ENCODE peak calls at places on chromosome 14, in five cellular contexts. One of them, this sample, is unnamed.

GRCh38 chr14:36520601-36521525 is 831 bp upstream of the NKX2-1 start:
- DNase-seq in effector CD8-positive, alpha-beta T cell: no peak
- DNase-seq in GOT3: no peak
- DNase-seq in GM19239: peak; percentile 53
- DNase-seq in RPMI8226: peak; percentile 7
- DNase-seq in this sample: no peak

GRCh38 chr14:50225974-50226297 is 5.4 kb downstream of the SOS2 start:
- DNase-seq in GM19239: no peak
- DNase-seq in RPMI8226: no peak
- DNase-seq in GOT3: no peak
- DNase-seq in effector CD8-positive, alpha-beta T cell: no peak
- DNase-seq in this sample: no peak

GRCh38 chr14:64692189-64692588 is 12.0 kb upstream of the PLEKHG3 start:
- DNase-seq in GM19239: no peak
- DNase-seq in RPMI8226: no peak
- DNase-seq in GOT3: no peak
- DNase-seq in effector CD8-positive, alpha-beta T cell: no peak
- DNase-seq in this sample: no peak

GRCh38 chr14:38143651-38144505 is 63.8 kb upstream of the SSTR1 start:
- DNase-seq in GOT3: no peak
- DNase-seq in RPMI8226: no peak
- DNase-seq in GM19239: no peak
- DNase-seq in effector CD8-positive, alpha-beta T cell: no peak
- DNase-seq in this sample: no peak

GRCh38 chr14:53501361-53502320 is 348.5 kb upstream of the DDHD1 start:
- DNase-seq in GOT3: no peak
- DNase-seq in GM19239: no peak
- DNase-seq in effector CD8-positive, alpha-beta T cell: no peak
- DNase-seq in RPMI8226: no peak
- DNase-seq in this sample: no peak

GRCh38 chr14:27427796-27428195 is 830.0 kb upstream of the NOVA1 start:
- DNase-seq in GM19239: no peak
- DNase-seq in GOT3: no peak
- DNase-seq in effector CD8-positive, alpha-beta T cell: no peak
- DNase-seq in RPMI8226: no peak
- DNase-seq in this sample: no peak

GRCh38 chr14:34099630-34100029 is 148.8 kb upstream of the EGLN3 start:
- DNase-seq in RPMI8226: no peak
- DNase-seq in GOT3: no peak
- DNase-seq in effector CD8-positive, alpha-beta T cell: no peak
- DNase-seq in GM19239: no peak
- DNase-seq in this sample: no peak

GRCh38 chr14:100340454-100340813 is 17.3 kb downstream of the SLC25A47 start:
- DNase-seq in effector CD8-positive, alpha-beta T cell: no peak
- DNase-seq in GM19239: no peak
- DNase-seq in GOT3: no peak
- DNase-seq in RPMI8226: no peak
- DNase-seq in this sample: no peak

GRCh38 chr14:75273272-75274044 is 5.2 kb upstream of the FOS start:
- DNase-seq in effector CD8-positive, alpha-beta T cell: no peak
- DNase-seq in GM19239: no peak
- DNase-seq in RPMI8226: no peak
- DNase-seq in GOT3: no peak
- DNase-seq in this sample: no peak

GRCh38 chr14:21047378-21047781 is 5.2 kb downstream of the RNASE7 start:
- DNase-seq in RPMI8226: no peak
- DNase-seq in GOT3: no peak
- DNase-seq in GM19239: no peak
- DNase-seq in effector CD8-positive, alpha-beta T cell: no peak
- DNase-seq in this sample: no peak

GRCh38 chr14:22607291-22607690 is 9.2 kb downstream of the ABHD4 start:
- DNase-seq in GM19239: no peak
- DNase-seq in effector CD8-positive, alpha-beta T cell: no peak
- DNase-seq in RPMI8226: peak; percentile 10
- DNase-seq in GOT3: no peak
- DNase-seq in this sample: no peak

This sample was measured in GM12864.